ENCODE peak calls at places on chromosome 3, in four cellular contexts. M, H, V and L are unnamed samples.

GRCh38 chr3:69290006-69290405 is 95.9 kb downstream of the FRMD4B start:
- DNase-seq in M (no peak), H (peak; percentile 44), V (no peak), L (no peak)

GRCh38 chr3:185308126-185308754 is 54.4 kb upstream of the EHHADH start:
- DNase-seq in M (peak; percentile 68), H (peak; percentile 20), V (peak; percentile 5), L (peak; percentile 36)

GRCh38 chr3:128280466-128281455 is 127.5 kb downstream of the EEFSEC start:
- DNase-seq in M (no peak), H (no peak), V (no peak), L (no peak)

GRCh38 chr3:184145120-184145524 is 10.0 kb downstream of the EIF2B5 start:
- DNase-seq in M (peak; percentile 56), H (peak; percentile 49), V (no peak), L (peak; percentile 48)

GRCh38 chr3:63814300-63814699 is 4.8 kb upstream of the C3orf49 start:
- DNase-seq in M (peak; percentile 31), H (no peak), V (no peak), L (no peak)

GRCh38 chr3:152737021-152737908 is 97.7 kb upstream of the P2RY1 start:
- DNase-seq in M (peak; percentile 94), H (peak; percentile 11), V (no peak), L (no peak)

GRCh38 chr3:71536376-71536965 is 47.1 kb downstream of the FOXP1 start:
- DNase-seq in M (peak; percentile 88), H (no peak), V (no peak), L (no peak)

GRCh38 chr3:119018690-119019463 is 15.8 kb downstream of the IGSF11 start:
- DNase-seq in M (no peak), H (no peak), V (no peak), L (no peak)

GRCh38 chr3:75781079-75781745 is 4.1 kb downstream of the ZNF717 start:
- DNase-seq in M (no peak), H (no peak), V (no peak), L (no peak)

GRCh38 chr3:52055537-52056351 is 627 bp downstream of the DUSP7 start:
- DNase-seq in M (peak; percentile 54), H (peak; percentile 34), V (peak; percentile 16), L (peak; percentile 22)

GRCh38 chr3:148008591-148008990 is 599.4 kb downstream of the ZIC1 start:
- DNase-seq in M (no peak), H (no peak), V (no peak), L (no peak)

GRCh38 chr3:188578579-188579363 is 424.8 kb downstream of the LPP start:
- DNase-seq in M (peak; percentile 95), H (peak; percentile 86), V (no peak), L (no peak)

GRCh38 chr3:196219194-196219969 is 3.0 kb downstream of the SLC51A start:
- DNase-seq in M (peak; percentile 83), H (peak; percentile 63), V (peak; percentile 47), L (peak; percentile 53)

GRCh38 chr3:49794431-49794830 is 5.2 kb downstream of the CDHR4 start:
- DNase-seq in M (no peak), H (no peak), V (no peak), L (no peak)

GRCh38 chr3:128180913-128181312 is 27.6 kb downstream of the EEFSEC start:
- DNase-seq in M (no peak), H (no peak), V (no peak), L (no peak)

GRCh38 chr3:195010551-195011100 is 260.3 kb downstream of the XXYLT1 start:
- DNase-seq in M (no peak), H (no peak), V (no peak), L (no peak)

GRCh38 chr3:150544726-150545125 is 1.6 kb downstream of the SERP1 start:
- DNase-seq in M (peak; percentile 43), H (no peak), V (no peak), L (no peak)

GRCh38 chr3:187719628-187720336 is 17.4 kb upstream of the RTP2 start:
- DNase-seq in M (no peak), H (no peak), V (no peak), L (no peak)

GRCh38 chr3:195075199-195075940 is 195.6 kb downstream of the XXYLT1 start:
- DNase-seq in M (peak; percentile 64), H (no peak), V (no peak), L (no peak)

GRCh38 chr3:178536271-178537079 is at the start of gene KCNMB2:
- DNase-seq in M (peak; percentile 58), H (peak; percentile 8), V (no peak), L (no peak)

GRCh38 chr3:41198526-41198925 is 779 bp upstream of the CTNNB1 start:
- DNase-seq in M (no peak), H (peak; percentile 51), V (no peak), L (no peak)

GRCh38 chr3:52218454-52218853 is 7.0 kb downstream of the TLR9 start:
- DNase-seq in M (no peak), H (no peak), V (no peak), L (no peak)

GRCh38 chr3:24088782-24089181 is 143.7 kb downstream of the NR1D2 start:
- DNase-seq in M (peak; percentile 60), H (no peak), V (no peak), L (no peak)

GRCh38 chr3:72661115-72661457 is 187.2 kb downstream of the SHQ1 start:
- DNase-seq in M (peak; percentile 73), H (peak; percentile 70), V (no peak), L (no peak)

GRCh38 chr3:155747286-155747685 is 2.4 kb upstream of the PLCH1 start:
- DNase-seq in M (no peak), H (no peak), V (no peak), L (no peak)

GRCh38 chr3:168093229-168093628 is 2.5 kb downstream of the GOLIM4 start:
- DNase-seq in M (no peak), H (no peak), V (no peak), L (no peak)

GRCh38 chr3:146449076-146449475 is 20.3 kb downstream of the PLSCR2 start:
- DNase-seq in M (no peak), H (no peak), V (no peak), L (no peak)

GRCh38 chr3:134325106-134325705 is 49.0 kb downstream of the AMOTL2 start:
- DNase-seq in M (no peak), H (no peak), V (no peak), L (no peak)

GRCh38 chr3:106542101-106542769 is 673.4 kb upstream of the CBLB start:
- DNase-seq in M (no peak), H (no peak), V (no peak), L (no peak)

GRCh38 chr3:130414457-130414856 is 69.0 kb downstream of the COL6A5 start:
- DNase-seq in M (no peak), H (no peak), V (no peak), L (no peak)

GRCh38 chr3:151156618-151157216 is 46.3 kb downstream of the GPR171 start:
- DNase-seq in M (peak; percentile 68), H (no peak), V (no peak), L (no peak)

GRCh38 chr3:15973414-15973813 is 175.6 kb upstream of the ANKRD28 start:
- DNase-seq in M (no peak), H (no peak), V (no peak), L (no peak)

GRCh38 chr3:15973930-15974329 is 176.2 kb upstream of the ANKRD28 start:
- DNase-seq in M (no peak), H (no peak), V (no peak), L (no peak)

GRCh38 chr3:15976524-15976923 is 178.7 kb upstream of the ANKRD28 start:
- DNase-seq in M (no peak), H (no peak), V (no peak), L (no peak)

GRCh38 chr3:15977089-15977488 is 179.3 kb upstream of the ANKRD28 start:
- DNase-seq in M (no peak), H (no peak), V (no peak), L (no peak)

DNA sequence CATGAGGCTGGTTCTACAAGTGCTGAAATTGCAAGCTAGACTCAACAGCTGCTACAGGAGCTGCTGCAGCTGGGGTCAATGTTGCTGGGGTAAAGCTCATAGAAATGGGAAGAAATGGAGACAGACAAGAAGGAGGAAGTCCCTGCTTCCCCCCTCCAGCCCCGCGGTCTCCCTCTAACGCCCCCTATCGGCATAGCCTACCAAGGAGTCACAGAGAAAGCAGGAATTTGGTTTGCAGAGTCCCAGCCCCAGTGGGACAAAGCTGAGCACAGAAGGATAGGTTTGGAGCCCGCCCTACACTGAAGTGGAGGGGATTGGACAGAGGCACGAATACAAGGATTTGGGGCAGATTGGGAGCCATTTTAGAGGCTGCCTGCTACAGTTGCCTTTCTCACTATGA is 176.9 kb upstream of the ANKRD28 start:
- DNase-seq in M (no peak), H (no peak), V (no peak), L (no peak)
- TF ChIP-seq CTCF in M (no peak), H (no peak), V (no peak), L (no peak)

GRCh38 chr3:102163039-102163817 is 271.6 kb upstream of the ZPLD1 start:
- DNase-seq in M (peak; percentile 74), H (peak; percentile 15), V (no peak), L (no peak)
- H3K27ac ChIP-seq in M (no peak overlapping the region), H (no peak overlapping the region), V (no peak overlapping the region), L (no peak overlapping the region)

GRCh38 chr3:9251055-9251786 is 1.8 kb upstream of the SRGAP3 start:
- DNase-seq in M (no peak), H (peak; percentile 77), V (no peak), L (no peak)

GRCh38 chr3:9247361-9248231 is 1.9 kb downstream of the SRGAP3 start:
- DNase-seq in M (no peak), H (no peak), V (no peak), L (no peak)

GRCh38 chr3:9248232-9249191 is 934 bp downstream of the SRGAP3 start:
- DNase-seq in M (no peak), H (no peak), V (no peak), L (no peak)

GRCh38 chr3:9250236-9250635 is 790 bp upstream of the SRGAP3 start:
- DNase-seq in M (no peak), H (no peak), V (no peak), L (no peak)

DNA sequence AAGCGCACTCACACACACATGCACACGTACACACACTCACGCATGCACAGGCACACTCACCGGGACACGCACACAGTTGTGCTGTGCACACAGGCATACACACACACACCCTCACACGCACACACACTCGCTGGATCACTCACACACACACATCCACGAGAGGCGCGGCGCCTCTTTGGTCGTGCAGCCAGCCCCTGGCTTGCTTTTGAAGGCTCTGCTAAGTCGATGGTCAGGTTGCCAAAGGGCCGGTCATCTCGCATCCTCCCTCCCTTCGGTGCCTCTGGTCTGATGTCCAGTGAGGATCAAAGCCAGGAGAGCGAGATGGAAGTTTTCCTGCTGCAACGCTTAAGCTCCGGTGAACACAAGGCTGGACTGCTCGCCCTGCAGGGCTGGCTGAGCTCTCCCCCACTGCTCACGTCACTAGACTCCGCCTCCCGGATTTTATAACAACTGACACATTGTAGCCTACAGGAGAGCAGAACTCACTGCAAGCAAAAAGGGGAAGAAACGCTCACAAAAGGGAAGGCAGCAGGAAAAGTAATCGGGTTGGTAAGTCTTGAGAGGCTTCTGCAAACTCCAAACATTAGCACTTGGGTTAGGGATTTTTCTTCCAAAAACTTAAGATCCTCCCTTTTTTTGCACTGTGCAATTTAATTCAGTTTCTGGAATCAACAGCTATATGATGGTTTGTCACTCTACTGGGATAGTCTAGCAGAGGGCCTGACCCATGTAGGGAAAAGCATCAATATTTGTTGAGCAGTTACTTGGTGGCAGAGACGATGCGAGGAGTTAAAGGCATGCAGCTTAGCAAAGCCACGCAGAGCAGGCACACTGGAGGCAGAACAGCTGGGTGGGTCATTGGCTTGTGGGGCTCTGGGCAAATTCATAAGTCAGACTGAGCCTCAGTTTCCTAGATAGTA is at the start of gene SRGAP3:
- DNase-seq in M (peak; percentile 84), H (peak; percentile 92), V (peak; percentile 53), L (peak; percentile 48)
- H3K27me3 ChIP-seq in M (peaks cover 5% of the 10 kb centered on the region), H (no peaks in the 10 kb centered on the region), V (no peaks in the 10 kb centered on the region), L (no peaks in the 10 kb centered on the region)

GRCh38 chr3:170418422-170419300 is at the start of gene CLDN11:
- DNase-seq in M (peak; percentile 59), H (peak; percentile 10), V (no peak), L (no peak)
- TF ChIP-seq CTCF in M (no peak), H (peak; percentile 7), V (no peak), L (no peak)